ENCODE peak calls at places on chromosomes 12 and 14, in five cellular contexts. O is A549, V is neuronal stem cell, N is Peyer's patch, E is heart left ventricle. S is an unnamed sample. For H3K9me3 and H3K4me1, the result is how much of the 10 kb centered on the place peaks cover.

GRCh38 chr12:27142102-27142721 is 59.8 kb upstream of the C12orf71 start:
- DNase-seq in O (peak), V (peak), N (no peak), E (peak), S (peak)

GRCh38 chr12:89497005-89497404 is 27.6 kb downstream of the GALNT4 start:
- DNase-seq in O (no peak), V (no peak), N (no peak), E (no peak), S (no peak)

GRCh38 chr14:105203057-105203494 is 22.0 kb upstream of the NUDT14 start:
- DNase-seq in O (peak), V (peak), N (peak), E (peak), S (peak)

GRCh38 chr12:26109343-26109841 is 15.4 kb downstream of the BHLHE41 start:
- DNase-seq in O (no peak), V (no peak), N (no peak), E (no peak), S (no peak)

GRCh38 chr12:124952801-124953200 is 36.1 kb downstream of the DHX37 start:
- DNase-seq in O (no peak), V (no peak), N (no peak), E (no peak), S (no peak)

GRCh38 chr14:35046751-35047536 is 872 bp downstream of the FAM177A1 start:
- DNase-seq in O (peak), V (no peak), N (no peak), E (no peak), S (peak)

GRCh38 chr12:6852651-6853354 is 853 bp downstream of the USP5 start:
- DNase-seq in O (peak), V (no peak), N (no peak), E (no peak), S (no peak)

GRCh38 chr12:65602579-65603295 is 221.5 kb upstream of the HMGA2 start:
- DNase-seq in O (peak), V (peak), N (peak), E (peak), S (peak)

GRCh38 chr12:34300376-34301250 is 278.3 kb downstream of the ALG10 start:
- DNase-seq in O (no peak), V (no peak), N (no peak), E (no peak), S (no peak)
- H3K9me3 ChIP-seq in O (under half), V (half or more), N (under half), E (under half), S (under half)

GRCh38 chr14:68921049-68921448 is 58.1 kb downstream of the ACTN1 start:
- DNase-seq in O (no peak), V (no peak), N (no peak), E (no peak), S (no peak)
- H3K4me1 ChIP-seq in O (under half), V (under half), N (under half), E (half or more), S (under half)

GRCh38 chr14:63573579-63573978 is 30.4 kb upstream of the PPP2R5E start:
- DNase-seq in O (no peak), V (no peak), N (no peak), E (no peak), S (no peak)
- H3K27ac ChIP-seq in O (no peak), V (no peak), N (no peak), E (no peak), S (no peak)

DNA sequence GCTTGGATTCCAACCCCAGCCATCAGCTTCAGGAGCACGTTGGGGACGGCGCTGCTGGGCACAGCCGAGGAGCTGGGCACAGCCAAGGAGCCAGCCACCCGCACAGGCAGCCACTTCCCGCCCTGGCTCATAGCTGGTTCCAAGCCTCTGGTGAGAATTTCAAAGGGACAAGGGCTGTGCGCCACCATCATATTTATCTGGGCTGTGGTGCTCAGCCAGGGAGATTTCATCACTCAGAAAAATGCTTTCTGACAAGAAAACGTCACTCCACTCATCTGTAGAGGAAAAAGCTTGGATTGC is 66.4 kb downstream of the GALNT9 start:
- DNase-seq in O (no peak), V (no peak), N (no peak), E (no peak), S (no peak)
- H3K9me3 ChIP-seq in O (under half), V (under half), N (under half), E (under half), S (under half)

GRCh38 chr14:69137456-69138188 is 15.3 kb downstream of the DCAF5 start:
- DNase-seq in O (no peak), V (no peak), N (no peak), E (no peak), S (no peak)
- H3K4me1 ChIP-seq in O (under half), V (under half), N (under half), E (under half), S (under half)

GRCh38 chr12:54017845-54018607 is 9.2 kb downstream of the HOXC8 start:
- DNase-seq in O (peak), V (no peak), N (peak), E (peak), S (no peak)

GRCh38 chr12:54018608-54018984 is 9.6 kb upstream of the HOXC6 start:
- DNase-seq in O (no peak), V (no peak), N (peak), E (no peak), S (no peak)

GRCh38 chr12:54020587-54020969 is 7.7 kb upstream of the HOXC6 start:
- DNase-seq in O (no peak), V (no peak), N (no peak), E (no peak), S (no peak)

GRCh38 chr12:54019924-54020586 is 8.2 kb upstream of the HOXC6 start:
- DNase-seq in O (no peak), V (no peak), N (no peak), E (peak), S (no peak)

GRCh38 chr12:54019111-54019811 is 9.0 kb upstream of the HOXC6 start:
- DNase-seq in O (no peak), V (no peak), N (peak), E (no peak), S (no peak)
- H3K27ac ChIP-seq in O (peak), V (no peak), N (peak), E (no peak), S (no peak)

GRCh38 chr14:78501901-78502300 is 331.7 kb downstream of the NRXN3 start:
- DNase-seq in O (peak), V (no peak), N (no peak), E (no peak), S (no peak)

GRCh38 chr14:78498062-78498595 is 328.0 kb downstream of the NRXN3 start:
- DNase-seq in O (no peak), V (no peak), N (no peak), E (no peak), S (no peak)
- H3K9me3 ChIP-seq in O (under half), V (under half), N (under half), E (under half), S (under half)